ENCODE peak calls at places on chromosomes 12 and 14, in six cellular contexts. O is mucosa of gallbladder, B is DMS153, S is breast epithelium, U is HS-5, R is A549. D is an unnamed sample.

GRCh38 chr14:99736600-99737371 is 52.7 kb downstream of the CYP46A1 start:
- DNase-seq in B (no peak), R (no peak), U (no peak), S (no peak), O (no peak), D (no peak)

GRCh38 chr12:115294443-115295133 is 610.6 kb upstream of the TBX3 start:
- DNase-seq in B (no peak), R (peak; percentile 84), O (peak; percentile 20), S (no peak), U (no peak), D (no peak)

GRCh38 chr14:34029921-34030334 is 79.1 kb upstream of the EGLN3 start:
- DNase-seq in O (peak; percentile 41), B (no peak), U (no peak), R (no peak), S (no peak), D (no peak)

GRCh38 chr12:90090929-90091651 is 382.5 kb upstream of the ATP2B1 start:
- DNase-seq in B (no peak), U (peak; percentile 97), S (no peak), O (no peak), R (peak; percentile 97), D (peak; percentile 95)

GRCh38 chr14:104229621-104230041 is 91.2 kb downstream of the KIF26A start:
- DNase-seq in O (no peak), R (no peak), B (no peak), S (no peak), U (no peak), D (no peak)

GRCh38 chr14:57512221-57512620 is 18.6 kb upstream of the CCDC198 start:
- DNase-seq in S (no peak), O (no peak), B (no peak), U (no peak), R (no peak), D (no peak)

GRCh38 chr12:26524862-26525465 is 308.0 kb downstream of the ITPR2 start:
- DNase-seq in R (peak; percentile 43), O (no peak), U (no peak), S (no peak), B (no peak), D (no peak)

GRCh38 chr14:54344445-54344844 is 52.4 kb upstream of the CDKN3 start:
- DNase-seq in O (no peak), U (no peak), S (no peak), B (no peak), R (no peak), D (no peak)

GRCh38 chr14:102510616-102511520 is 1.3 kb upstream of the ANKRD9 start:
- DNase-seq in U (no peak), B (no peak), S (no peak), R (peak; percentile 49), O (peak; percentile 42), D (no peak)

GRCh38 chr12:52063986-52064649 is 5.7 kb upstream of the ATG101 start:
- DNase-seq in B (no peak), S (no peak), O (no peak), U (no peak), R (peak; percentile 70), D (no peak)